ENCODE peak calls at places on chromosome 15, in eight cellular contexts. One of them, this sample, is unnamed.

GRCh38 chr15:51424780-51425179 is 83.3 kb downstream of the GLDN start:
- DNase-seq in M059J: peak
- DNase-seq in NCI-H524: no peak
- DNase-seq in adipocyte: peak
- DNase-seq in fibroblast of lung: no peak
- DNase-seq in iPS DF 6.9: no peak
- DNase-seq in posterior cingulate gyrus: no peak
- DNase-seq in T-cell: no peak
- DNase-seq in this sample: no peak

GRCh38 chr15:53193149-53193548 is 403.0 kb upstream of the ONECUT1 start:
- DNase-seq in posterior cingulate gyrus: no peak
- DNase-seq in iPS DF 6.9: no peak
- DNase-seq in M059J: peak
- DNase-seq in T-cell: no peak
- DNase-seq in adipocyte: peak
- DNase-seq in fibroblast of lung: peak
- DNase-seq in NCI-H524: no peak
- DNase-seq in this sample: no peak

GRCh38 chr15:69413822-69414701 is at the start of gene KIF23:
- DNase-seq in adipocyte: peak
- DNase-seq in NCI-H524: peak
- DNase-seq in posterior cingulate gyrus: peak
- DNase-seq in iPS DF 6.9: peak
- DNase-seq in fibroblast of lung: peak
- DNase-seq in M059J: peak
- DNase-seq in T-cell: peak
- DNase-seq in this sample: peak

GRCh38 chr15:27438403-27439375 is 467.7 kb downstream of the GABRG3 start:
- DNase-seq in adipocyte: no peak
- DNase-seq in T-cell: no peak
- DNase-seq in iPS DF 6.9: no peak
- DNase-seq in M059J: no peak
- DNase-seq in posterior cingulate gyrus: no peak
- DNase-seq in fibroblast of lung: no peak
- DNase-seq in NCI-H524: no peak
- DNase-seq in this sample: no peak

GRCh38 chr15:29668120-29668602 is 154.1 kb downstream of the TJP1 start:
- DNase-seq in iPS DF 6.9: peak
- DNase-seq in T-cell: no peak
- DNase-seq in fibroblast of lung: peak
- DNase-seq in posterior cingulate gyrus: peak
- DNase-seq in adipocyte: peak
- DNase-seq in NCI-H524: peak
- DNase-seq in M059J: peak
- DNase-seq in this sample: peak

GRCh38 chr15:87736921-87737389 is 519.6 kb downstream of the NTRK3 start:
- DNase-seq in adipocyte: no peak
- DNase-seq in NCI-H524: no peak
- DNase-seq in posterior cingulate gyrus: no peak
- DNase-seq in T-cell: no peak
- DNase-seq in fibroblast of lung: no peak
- DNase-seq in M059J: peak
- DNase-seq in iPS DF 6.9: no peak
- DNase-seq in this sample: no peak

GRCh38 chr15:40006646-40007045 is 32.3 kb downstream of the SRP14 start:
- DNase-seq in posterior cingulate gyrus: no peak
- DNase-seq in fibroblast of lung: peak
- DNase-seq in T-cell: no peak
- DNase-seq in adipocyte: peak
- DNase-seq in iPS DF 6.9: no peak
- DNase-seq in M059J: peak
- DNase-seq in NCI-H524: no peak
- DNase-seq in this sample: no peak

GRCh38 chr15:59892995-59893394 is 111.1 kb upstream of the FOXB1 start:
- DNase-seq in M059J: peak
- DNase-seq in adipocyte: peak
- DNase-seq in NCI-H524: no peak
- DNase-seq in T-cell: no peak
- DNase-seq in posterior cingulate gyrus: no peak
- DNase-seq in fibroblast of lung: no peak
- DNase-seq in iPS DF 6.9: no peak
- DNase-seq in this sample: no peak

GRCh38 chr15:48244923-48245322 is 38.8 kb downstream of the SLC12A1 start:
- DNase-seq in posterior cingulate gyrus: no peak
- DNase-seq in adipocyte: no peak
- DNase-seq in T-cell: no peak
- DNase-seq in M059J: peak
- DNase-seq in fibroblast of lung: no peak
- DNase-seq in iPS DF 6.9: no peak
- DNase-seq in NCI-H524: no peak
- DNase-seq in this sample: no peak

GRCh38 chr15:83654379-83655236 is 685 bp downstream of the ADAMTSL3 start:
- DNase-seq in M059J: no peak
- DNase-seq in posterior cingulate gyrus: peak
- DNase-seq in adipocyte: no peak
- DNase-seq in iPS DF 6.9: peak
- DNase-seq in fibroblast of lung: no peak
- DNase-seq in T-cell: no peak
- DNase-seq in NCI-H524: peak
- DNase-seq in this sample: no peak

GRCh38 chr15:26887926-26888666 is 21.2 kb downstream of the GABRA5 start:
- DNase-seq in M059J: no peak
- DNase-seq in T-cell: no peak
- DNase-seq in fibroblast of lung: no peak
- DNase-seq in NCI-H524: no peak
- DNase-seq in adipocyte: no peak
- DNase-seq in iPS DF 6.9: no peak
- DNase-seq in posterior cingulate gyrus: no peak
- DNase-seq in this sample: no peak

GRCh38 chr15:73927476-73928240 is 1.4 kb downstream of the LOXL1 start:
- DNase-seq in M059J: peak
- DNase-seq in adipocyte: peak
- DNase-seq in T-cell: peak
- DNase-seq in posterior cingulate gyrus: no peak
- DNase-seq in iPS DF 6.9: no peak
- DNase-seq in fibroblast of lung: peak
- DNase-seq in NCI-H524: peak
- DNase-seq in this sample: peak

GRCh38 chr15:65939901-65940617 is 70.8 kb downstream of the RAB11A start:
- DNase-seq in fibroblast of lung: peak
- DNase-seq in T-cell: no peak
- DNase-seq in adipocyte: peak
- DNase-seq in NCI-H524: no peak
- DNase-seq in M059J: peak
- DNase-seq in iPS DF 6.9: no peak
- DNase-seq in posterior cingulate gyrus: no peak
- DNase-seq in this sample: no peak

GRCh38 chr15:50259276-50259675 is 6.2 kb downstream of the HDC start:
- DNase-seq in fibroblast of lung: no peak
- DNase-seq in T-cell: no peak
- DNase-seq in posterior cingulate gyrus: no peak
- DNase-seq in NCI-H524: no peak
- DNase-seq in adipocyte: no peak
- DNase-seq in iPS DF 6.9: no peak
- DNase-seq in M059J: no peak
- DNase-seq in this sample: no peak

GRCh38 chr15:49383266-49383665 is 39.8 kb upstream of the FGF7 start:
- DNase-seq in T-cell: no peak
- DNase-seq in NCI-H524: no peak
- DNase-seq in M059J: peak
- DNase-seq in posterior cingulate gyrus: no peak
- DNase-seq in fibroblast of lung: peak
- DNase-seq in iPS DF 6.9: no peak
- DNase-seq in adipocyte: peak
- DNase-seq in this sample: no peak

GRCh38 chr15:40770147-40770721 is 454 bp downstream of the C15orf62 start:
- DNase-seq in adipocyte: no peak
- DNase-seq in T-cell: no peak
- DNase-seq in iPS DF 6.9: no peak
- DNase-seq in M059J: no peak
- DNase-seq in NCI-H524: peak
- DNase-seq in posterior cingulate gyrus: no peak
- DNase-seq in fibroblast of lung: no peak
- DNase-seq in this sample: no peak

GRCh38 chr15:98807262-98807661 is 158.9 kb downstream of the IGF1R start:
- DNase-seq in iPS DF 6.9: no peak
- DNase-seq in adipocyte: peak
- DNase-seq in NCI-H524: no peak
- DNase-seq in T-cell: no peak
- DNase-seq in posterior cingulate gyrus: no peak
- DNase-seq in M059J: no peak
- DNase-seq in fibroblast of lung: peak
- DNase-seq in this sample: no peak

GRCh38 chr15:52005748-52006701 is 13.0 kb upstream of the MAPK6 start:
- DNase-seq in T-cell: no peak
- DNase-seq in posterior cingulate gyrus: no peak
- DNase-seq in M059J: peak
- DNase-seq in iPS DF 6.9: no peak
- DNase-seq in fibroblast of lung: peak
- DNase-seq in NCI-H524: no peak
- DNase-seq in adipocyte: no peak
- DNase-seq in this sample: peak

GRCh38 chr15:77577350-77577749 is 55.4 kb downstream of the LINGO1 start:
- DNase-seq in T-cell: no peak
- DNase-seq in posterior cingulate gyrus: peak
- DNase-seq in fibroblast of lung: no peak
- DNase-seq in adipocyte: peak
- DNase-seq in iPS DF 6.9: no peak
- DNase-seq in M059J: peak
- DNase-seq in NCI-H524: peak
- DNase-seq in this sample: no peak

This sample was measured in T-helper 2 cell treated with Interferon-gamma antibody and Interleukin-4, amounts not matched to agents 5 μg/mL and 100 μg/mL, for 36 hours.